ENCODE peak calls at places on chromosomes 16 and 17, in seven cellular contexts. One of them, this sample, is unnamed.

GRCh38 chr17:78853926-78854394 is 13.3 kb upstream of the USP36 start:
- DNase-seq in activated T-helper 1 cell treated with anti-CD3 and anti-CD28 coated beads, Interleukin-2, amount 50 U/mL, for 16 hours: no peak
- DNase-seq in Kasumi-1: no peak
- DNase-seq in fibroblast of the conjunctiva: no peak
- DNase-seq in adrenal gland: no peak
- DNase-seq in activated T-cell treated with anti-CD3 and anti-CD28 coated beads for 4 hours: no peak
- DNase-seq in heart left ventricle: peak
- DNase-seq in this sample: no peak

GRCh38 chr16:84532299-84532724 is 27.9 kb upstream of the MEAK7 start:
- DNase-seq in activated T-helper 1 cell treated with anti-CD3 and anti-CD28 coated beads, Interleukin-2, amount 50 U/mL, for 16 hours: no peak
- DNase-seq in Kasumi-1: peak
- DNase-seq in fibroblast of the conjunctiva: peak
- DNase-seq in adrenal gland: peak
- DNase-seq in activated T-cell treated with anti-CD3 and anti-CD28 coated beads for 4 hours: no peak
- DNase-seq in heart left ventricle: peak
- DNase-seq in this sample: peak

GRCh38 chr16:3095869-3096268 is 3.2 kb downstream of the ZSCAN10 start:
- DNase-seq in activated T-helper 1 cell treated with anti-CD3 and anti-CD28 coated beads, Interleukin-2, amount 50 U/mL, for 16 hours: no peak
- DNase-seq in Kasumi-1: peak
- DNase-seq in fibroblast of the conjunctiva: no peak
- DNase-seq in adrenal gland: no peak
- DNase-seq in activated T-cell treated with anti-CD3 and anti-CD28 coated beads for 4 hours: no peak
- DNase-seq in heart left ventricle: no peak
- DNase-seq in this sample: no peak

GRCh38 chr16:48101069-48101674 is 54.6 kb downstream of the ABCC12 start:
- DNase-seq in activated T-helper 1 cell treated with anti-CD3 and anti-CD28 coated beads, Interleukin-2, amount 50 U/mL, for 16 hours: no peak
- DNase-seq in Kasumi-1: no peak
- DNase-seq in fibroblast of the conjunctiva: no peak
- DNase-seq in adrenal gland: no peak
- DNase-seq in activated T-cell treated with anti-CD3 and anti-CD28 coated beads for 4 hours: peak
- DNase-seq in heart left ventricle: no peak
- DNase-seq in this sample: no peak

GRCh38 chr16:78750611-78751010 is 651.2 kb downstream of the WWOX start:
- DNase-seq in activated T-helper 1 cell treated with anti-CD3 and anti-CD28 coated beads, Interleukin-2, amount 50 U/mL, for 16 hours: no peak
- DNase-seq in Kasumi-1: no peak
- DNase-seq in fibroblast of the conjunctiva: no peak
- DNase-seq in adrenal gland: no peak
- DNase-seq in activated T-cell treated with anti-CD3 and anti-CD28 coated beads for 4 hours: no peak
- DNase-seq in heart left ventricle: no peak
- DNase-seq in this sample: no peak

GRCh38 chr16:75320435-75320834 is 69.0 kb upstream of the BCAR1 start:
- DNase-seq in activated T-helper 1 cell treated with anti-CD3 and anti-CD28 coated beads, Interleukin-2, amount 50 U/mL, for 16 hours: no peak
- DNase-seq in Kasumi-1: no peak
- DNase-seq in fibroblast of the conjunctiva: no peak
- DNase-seq in adrenal gland: peak
- DNase-seq in activated T-cell treated with anti-CD3 and anti-CD28 coated beads for 4 hours: no peak
- DNase-seq in heart left ventricle: no peak
- DNase-seq in this sample: no peak

GRCh38 chr17:80703109-80703508 is 158.5 kb downstream of the RPTOR start:
- DNase-seq in activated T-helper 1 cell treated with anti-CD3 and anti-CD28 coated beads, Interleukin-2, amount 50 U/mL, for 16 hours: no peak
- DNase-seq in Kasumi-1: no peak
- DNase-seq in fibroblast of the conjunctiva: no peak
- DNase-seq in adrenal gland: no peak
- DNase-seq in activated T-cell treated with anti-CD3 and anti-CD28 coated beads for 4 hours: no peak
- DNase-seq in heart left ventricle: no peak
- DNase-seq in this sample: no peak

GRCh38 chr17:44523672-44523972 is 20.4 kb upstream of the GPATCH8 start:
- DNase-seq in activated T-helper 1 cell treated with anti-CD3 and anti-CD28 coated beads, Interleukin-2, amount 50 U/mL, for 16 hours: no peak
- DNase-seq in Kasumi-1: no peak
- DNase-seq in fibroblast of the conjunctiva: no peak
- DNase-seq in adrenal gland: no peak
- DNase-seq in activated T-cell treated with anti-CD3 and anti-CD28 coated beads for 4 hours: no peak
- DNase-seq in heart left ventricle: no peak
- DNase-seq in this sample: no peak

GRCh38 chr17:40448213-40448638 is 5.0 kb downstream of the IGFBP4 start:
- DNase-seq in activated T-helper 1 cell treated with anti-CD3 and anti-CD28 coated beads, Interleukin-2, amount 50 U/mL, for 16 hours: no peak
- DNase-seq in Kasumi-1: peak
- DNase-seq in fibroblast of the conjunctiva: no peak
- DNase-seq in adrenal gland: no peak
- DNase-seq in activated T-cell treated with anti-CD3 and anti-CD28 coated beads for 4 hours: no peak
- DNase-seq in heart left ventricle: peak
- DNase-seq in this sample: no peak

GRCh38 chr16:25052530-25052929 is 37.4 kb upstream of the ARHGAP17 start:
- DNase-seq in activated T-helper 1 cell treated with anti-CD3 and anti-CD28 coated beads, Interleukin-2, amount 50 U/mL, for 16 hours: no peak
- DNase-seq in Kasumi-1: no peak
- DNase-seq in fibroblast of the conjunctiva: no peak
- DNase-seq in adrenal gland: peak
- DNase-seq in activated T-cell treated with anti-CD3 and anti-CD28 coated beads for 4 hours: no peak
- DNase-seq in heart left ventricle: no peak
- DNase-seq in this sample: no peak

This sample was measured in retinal pigment epithelial cell.